ENCODE peak calls at places on chromosomes 4 and X, in eight cellular contexts. One of them, this sample, is unnamed.

GRCh38 chr4:110611968-110612447 is 10.9 kb downstream of the PITX2 start:
- DNase-seq in stimulated activated CD4-positive, alpha-beta T cell treated with anti-CD3 and anti-CD28 coated beads, TNF-alpha, amount 100 ng/mL, for 4 hours: no peak
- DNase-seq in NCI-H524 treated with DMSO at 0.1 percent for 48 hours: no peak
- DNase-seq in neural crest cell: no peak
- DNase-seq in NCI-H2081: no peak
- DNase-seq in NCI-H1092: no peak
- DNase-seq in mammary epithelial cell: no peak
- DNase-seq in pancreas: no peak
- DNase-seq in this sample: no peak

GRCh38 chrX:15930585-15930984 is 76.0 kb upstream of the AP1S2 start:
- DNase-seq in stimulated activated CD4-positive, alpha-beta T cell treated with anti-CD3 and anti-CD28 coated beads, TNF-alpha, amount 100 ng/mL, for 4 hours: no peak
- DNase-seq in NCI-H524 treated with DMSO at 0.1 percent for 48 hours: no peak
- DNase-seq in neural crest cell: no peak
- DNase-seq in NCI-H2081: peak
- DNase-seq in NCI-H1092: peak
- DNase-seq in mammary epithelial cell: peak
- DNase-seq in pancreas: no peak
- DNase-seq in this sample: peak

GRCh38 chr4:46254788-46255187 is 130.9 kb upstream of the GABRG1 start:
- DNase-seq in stimulated activated CD4-positive, alpha-beta T cell treated with anti-CD3 and anti-CD28 coated beads, TNF-alpha, amount 100 ng/mL, for 4 hours: no peak
- DNase-seq in NCI-H524 treated with DMSO at 0.1 percent for 48 hours: no peak
- DNase-seq in neural crest cell: no peak
- DNase-seq in NCI-H2081: no peak
- DNase-seq in NCI-H1092: no peak
- DNase-seq in mammary epithelial cell: peak
- DNase-seq in pancreas: no peak
- DNase-seq in this sample: peak

GRCh38 chrX:39519213-39519544 is 578.6 kb downstream of the BCOR start:
- DNase-seq in stimulated activated CD4-positive, alpha-beta T cell treated with anti-CD3 and anti-CD28 coated beads, TNF-alpha, amount 100 ng/mL, for 4 hours: no peak
- DNase-seq in NCI-H524 treated with DMSO at 0.1 percent for 48 hours: peak
- DNase-seq in neural crest cell: no peak
- DNase-seq in NCI-H2081: peak
- DNase-seq in NCI-H1092: peak
- DNase-seq in mammary epithelial cell: no peak
- DNase-seq in pancreas: peak
- DNase-seq in this sample: peak

GRCh38 chr4:138736362-138736761 is 279.2 kb upstream of the NOCT start:
- DNase-seq in stimulated activated CD4-positive, alpha-beta T cell treated with anti-CD3 and anti-CD28 coated beads, TNF-alpha, amount 100 ng/mL, for 4 hours: no peak
- DNase-seq in NCI-H524 treated with DMSO at 0.1 percent for 48 hours: no peak
- DNase-seq in neural crest cell: no peak
- DNase-seq in NCI-H2081: no peak
- DNase-seq in NCI-H1092: no peak
- DNase-seq in mammary epithelial cell: peak
- DNase-seq in pancreas: no peak
- DNase-seq in this sample: peak

GRCh38 chrX:15468036-15468435 is 25.1 kb downstream of the PIR start:
- DNase-seq in stimulated activated CD4-positive, alpha-beta T cell treated with anti-CD3 and anti-CD28 coated beads, TNF-alpha, amount 100 ng/mL, for 4 hours: no peak
- DNase-seq in NCI-H524 treated with DMSO at 0.1 percent for 48 hours: peak
- DNase-seq in neural crest cell: no peak
- DNase-seq in NCI-H2081: peak
- DNase-seq in NCI-H1092: no peak
- DNase-seq in mammary epithelial cell: peak
- DNase-seq in pancreas: no peak
- DNase-seq in this sample: peak

GRCh38 chr4:168900080-168900479 is 110.0 kb downstream of the CBR4 start:
- DNase-seq in stimulated activated CD4-positive, alpha-beta T cell treated with anti-CD3 and anti-CD28 coated beads, TNF-alpha, amount 100 ng/mL, for 4 hours: no peak
- DNase-seq in NCI-H524 treated with DMSO at 0.1 percent for 48 hours: no peak
- DNase-seq in neural crest cell: no peak
- DNase-seq in NCI-H2081: no peak
- DNase-seq in NCI-H1092: no peak
- DNase-seq in mammary epithelial cell: no peak
- DNase-seq in pancreas: no peak
- DNase-seq in this sample: peak

GRCh38 chrX:74187211-74187610 is 116.8 kb upstream of the ZCCHC13 start:
- DNase-seq in stimulated activated CD4-positive, alpha-beta T cell treated with anti-CD3 and anti-CD28 coated beads, TNF-alpha, amount 100 ng/mL, for 4 hours: no peak
- DNase-seq in NCI-H524 treated with DMSO at 0.1 percent for 48 hours: no peak
- DNase-seq in neural crest cell: no peak
- DNase-seq in NCI-H2081: no peak
- DNase-seq in NCI-H1092: no peak
- DNase-seq in mammary epithelial cell: no peak
- DNase-seq in pancreas: no peak
- DNase-seq in this sample: peak

GRCh38 chr4:33073811-33074210 is 2353.6 kb downstream of the PCDH7 start:
- DNase-seq in stimulated activated CD4-positive, alpha-beta T cell treated with anti-CD3 and anti-CD28 coated beads, TNF-alpha, amount 100 ng/mL, for 4 hours: no peak
- DNase-seq in NCI-H524 treated with DMSO at 0.1 percent for 48 hours: no peak
- DNase-seq in neural crest cell: no peak
- DNase-seq in NCI-H2081: no peak
- DNase-seq in NCI-H1092: no peak
- DNase-seq in mammary epithelial cell: no peak
- DNase-seq in pancreas: no peak
- DNase-seq in this sample: peak

GRCh38 chrX:115639481-115639880 is 78.5 kb downstream of the PLS3 start:
- DNase-seq in stimulated activated CD4-positive, alpha-beta T cell treated with anti-CD3 and anti-CD28 coated beads, TNF-alpha, amount 100 ng/mL, for 4 hours: no peak
- DNase-seq in NCI-H524 treated with DMSO at 0.1 percent for 48 hours: no peak
- DNase-seq in neural crest cell: no peak
- DNase-seq in NCI-H2081: no peak
- DNase-seq in NCI-H1092: no peak
- DNase-seq in mammary epithelial cell: no peak
- DNase-seq in pancreas: no peak
- DNase-seq in this sample: no peak

This sample was measured in fibroblast of lung.